ENCODE peak calls at places on chromosome 12, in ten cellular contexts. V is heart right ventricle, A is thyroid gland, F is cardiac muscle cell, Q is pancreas, T is esophagus squamous epithelium, O is GM06990, L is Karpas-422, Y is testis, M is GM23248. U is an unnamed sample.

GRCh38 chr12:886206-886605 is 63.3 kb downstream of the RAD52 start:
- DNase-seq in L (no peak), Y (no peak), A (no peak), M (no peak), T (no peak), F (no peak), O (no peak), V (no peak), Q (no peak), U (no peak)

GRCh38 chr12:117120787-117121186 is 21.6 kb upstream of the TESC start:
- DNase-seq in F (no peak), Y (no peak), V (peak; percentile 35), M (no peak), A (no peak), T (no peak), O (no peak), Q (no peak), L (no peak), U (no peak)

GRCh38 chr12:7460375-7461259 is 16.7 kb upstream of the CD163L1 start:
- DNase-seq in T (no peak), F (peak; percentile 69), O (no peak), M (peak; percentile 65), Q (no peak), V (no peak), L (peak; percentile 83), A (peak; percentile 40), Y (peak; percentile 79), U (no peak)

GRCh38 chr12:64042901-64043300 is 179.2 kb downstream of the KICS2 start:
- DNase-seq in M (peak; percentile 73), T (no peak), A (no peak), O (no peak), Q (no peak), Y (no peak), F (no peak), L (no peak), V (no peak), U (no peak)

GRCh38 chr12:20369164-20370000 is 1.0 kb downstream of the PDE3A start:
- DNase-seq in Y (peak; percentile 57), V (peak; percentile 84), L (no peak), T (no peak), M (peak; percentile 65), Q (peak; percentile 50), A (peak; percentile 43), F (peak; percentile 59), O (peak; percentile 9), U (peak; percentile 90)

GRCh38 chr12:114500775-114501473 is 95.0 kb upstream of the TBX5 start:
- DNase-seq in T (no peak), O (no peak), M (no peak), Y (no peak), Q (no peak), F (peak; percentile 33), L (no peak), V (no peak), A (no peak), U (no peak)

GRCh38 chr12:20426191-20426590 is 57.9 kb downstream of the PDE3A start:
- DNase-seq in A (no peak), M (peak; percentile 65), Q (no peak), V (peak; percentile 56), L (no peak), O (no peak), T (no peak), F (no peak), Y (peak; percentile 15), U (no peak)

GRCh38 chr12:12901158-12901791 is 9.9 kb downstream of the GPRC5A start:
- DNase-seq in T (no peak), M (peak; percentile 98), O (no peak), Q (no peak), L (no peak), V (no peak), A (no peak), F (no peak), Y (no peak), U (no peak)

GRCh38 chr12:126667340-126667739 is 1599.6 kb upstream of the TMEM132C start:
- DNase-seq in O (no peak), V (no peak), Q (no peak), F (no peak), T (no peak), Y (no peak), M (peak; percentile 78), A (no peak), L (no peak), U (no peak)

GRCh38 chr12:101792046-101792931 is 38.5 kb downstream of the GNPTAB start:
- DNase-seq in T (no peak), F (no peak), V (no peak), Q (no peak), Y (no peak), O (no peak), M (peak; percentile 19), A (no peak), L (no peak), U (no peak)

GRCh38 chr12:130186101-130186465 is 23.8 kb downstream of the FZD10 start:
- DNase-seq in M (no peak), V (no peak), Q (no peak), L (no peak), T (no peak), F (no peak), O (no peak), A (no peak), Y (no peak), U (no peak)

GRCh38 chr12:67410246-67410645 is 141.1 kb downstream of the CAND1 start:
- DNase-seq in O (no peak), F (no peak), A (no peak), Y (no peak), M (peak; percentile 59), T (no peak), V (no peak), Q (no peak), L (no peak), U (no peak)

GRCh38 chr12:67413577-67413976 is 144.4 kb downstream of the CAND1 start:
- DNase-seq in V (no peak), Q (no peak), M (peak; percentile 27), Y (no peak), T (no peak), A (no peak), O (no peak), L (no peak), F (no peak), U (no peak)

GRCh38 chr12:67410667-67411067 is 141.5 kb downstream of the CAND1 start:
- DNase-seq in V (no peak), L (no peak), O (no peak), Q (peak; percentile 26), A (no peak), T (no peak), Y (no peak), F (no peak), M (peak; percentile 25), U (no peak)

GRCh38 chr12:67414011-67414715 is 145.0 kb downstream of the CAND1 start:
- DNase-seq in O (no peak), M (no peak), F (no peak), L (no peak), A (no peak), Q (no peak), T (no peak), Y (no peak), V (no peak), U (no peak)

GRCh38 chr12:67411562-67411961 is 142.4 kb downstream of the CAND1 start:
- DNase-seq in M (no peak), Q (no peak), F (no peak), O (no peak), A (no peak), Y (no peak), V (no peak), L (no peak), T (no peak), U (no peak)
- H3K4me3 ChIP-seq in M (no peak overlapping the region), Q (no peak overlapping the region), F (no peak overlapping the region), O (no peak overlapping the region), A (no peak overlapping the region), Y (no peak overlapping the region), V (no peak overlapping the region), L (no peak overlapping the region), T (no peak overlapping the region), U (no peak overlapping the region)

GRCh38 chr12:89349814-89350213 is 2.5 kb downstream of the DUSP6 start:
- DNase-seq in A (peak; percentile 18), Q (no peak), V (peak; percentile 64), F (no peak), M (peak; percentile 74), Y (peak; percentile 26), O (no peak), L (peak; percentile 56), T (no peak), U (no peak)
- H3K4me3 ChIP-seq in A (no peak overlapping the region), Q (no peak overlapping the region), V (peak overlapping the region; percentile 83), F (peak overlapping the region; percentile 81), M (peak overlapping the region; percentile 89), Y (peak overlapping the region; percentile 74), O (no peak overlapping the region), L (peak overlapping the region; percentile 89), T (peak overlapping the region; percentile 55), U (peak overlapping the region; percentile 85)

DNA sequence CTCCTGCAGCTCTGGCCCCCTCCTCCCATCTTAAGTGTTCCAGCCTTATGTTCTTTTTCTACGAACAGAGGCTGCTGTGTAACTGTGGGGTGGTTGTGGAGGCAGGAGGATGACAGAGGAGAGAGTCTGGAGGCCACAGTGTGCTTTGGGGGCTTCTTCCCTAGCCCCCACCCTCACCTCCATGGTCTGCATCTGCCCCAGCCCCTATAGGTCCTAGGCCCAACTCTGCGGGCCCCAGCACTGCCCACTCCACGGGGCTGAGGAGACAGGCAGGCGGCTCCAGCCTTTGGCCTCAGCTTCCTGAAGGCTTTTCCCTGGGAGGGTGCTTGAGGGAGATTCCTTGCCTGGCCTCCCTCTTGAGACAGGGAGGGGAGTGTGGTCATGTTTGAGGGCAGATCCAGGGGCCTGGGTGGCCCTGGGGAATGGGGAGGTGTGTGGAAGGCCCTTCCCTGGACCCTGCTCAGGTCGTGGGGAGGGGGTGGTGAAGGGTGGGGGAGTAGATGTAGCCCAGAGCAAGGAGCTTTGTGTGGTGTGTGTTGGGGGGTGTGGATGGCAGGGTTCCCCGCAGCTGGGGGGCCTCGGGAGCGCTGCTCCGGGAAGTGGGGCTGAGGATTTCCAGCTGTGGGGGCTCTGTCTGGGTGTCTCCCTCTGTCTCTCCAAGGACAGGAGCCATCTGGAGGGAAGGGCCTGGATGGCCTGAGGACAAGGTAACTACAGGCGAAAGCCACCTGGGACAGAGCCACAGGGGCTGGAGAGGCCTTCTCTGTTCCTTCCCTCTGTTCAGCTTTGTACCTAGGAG is 1.1 kb downstream of the SMIM41 start:
- DNase-seq in O (no peak), Y (no peak), M (no peak), Q (no peak), F (no peak), V (no peak), T (no peak), L (no peak), A (no peak), U (peak; percentile 76)
- H3K4me3 ChIP-seq in O (no peak overlapping the region), Y (peak overlapping the region; percentile 44), M (no peak overlapping the region), Q (no peak overlapping the region), F (no peak overlapping the region), V (no peak overlapping the region), T (no peak overlapping the region), L (peak overlapping the region; percentile 18), A (no peak overlapping the region), U (peak overlapping the region; percentile 51)

GRCh38 chr12:92271341-92271740 is 125.7 kb upstream of the BTG1 start:
- DNase-seq in T (no peak), Y (no peak), O (no peak), F (no peak), M (no peak), V (no peak), Q (no peak), A (no peak), L (no peak), U (no peak)
- H3K4me3 ChIP-seq in T (no peak overlapping the region), Y (no peak overlapping the region), O (no peak overlapping the region), F (no peak overlapping the region), M (no peak overlapping the region), V (no peak overlapping the region), Q (no peak overlapping the region), A (no peak overlapping the region), L (no peak overlapping the region), U (no peak overlapping the region)